ENCODE peak calls at places on chromosomes 5 and 9, in five cellular contexts. One of them, this sample, is unnamed.

GRCh38 chr9:33329117-33329563 is 38.8 kb downstream of the NFX1 start:
- DNase-seq in glutamatergic neuron: no peak
- DNase-seq in right lobe of liver: peak
- DNase-seq in breast epithelium: peak
- DNase-seq in AG10803: peak
- DNase-seq in this sample: no peak

GRCh38 chr9:88090151-88090581 is 48.1 kb downstream of the SPATA31C2 start:
- DNase-seq in glutamatergic neuron: no peak
- DNase-seq in right lobe of liver: peak
- DNase-seq in breast epithelium: no peak
- DNase-seq in AG10803: no peak
- DNase-seq in this sample: no peak

GRCh38 chr5:79924936-79925893 is 65.8 kb downstream of the MTX3 start:
- DNase-seq in glutamatergic neuron: peak
- DNase-seq in right lobe of liver: no peak
- DNase-seq in breast epithelium: no peak
- DNase-seq in AG10803: peak
- DNase-seq in this sample: no peak

GRCh38 chr9:74645007-74645639 is 148.0 kb downstream of the RORB start:
- DNase-seq in glutamatergic neuron: no peak
- DNase-seq in right lobe of liver: no peak
- DNase-seq in breast epithelium: no peak
- DNase-seq in AG10803: peak
- DNase-seq in this sample: no peak

GRCh38 chr5:138408023-138408422 is 30.8 kb upstream of the REEP2 start:
- DNase-seq in glutamatergic neuron: peak
- DNase-seq in right lobe of liver: no peak
- DNase-seq in breast epithelium: no peak
- DNase-seq in AG10803: peak
- DNase-seq in this sample: no peak

GRCh38 chr9:96450613-96451544 is 910 bp downstream of the HABP4 start:
- DNase-seq in glutamatergic neuron: peak
- DNase-seq in right lobe of liver: peak
- DNase-seq in breast epithelium: peak
- DNase-seq in AG10803: peak
- DNase-seq in this sample: no peak

GRCh38 chr9:83034026-83034425 is 28.9 kb downstream of the RASEF start:
- DNase-seq in glutamatergic neuron: no peak
- DNase-seq in right lobe of liver: no peak
- DNase-seq in breast epithelium: no peak
- DNase-seq in AG10803: no peak
- DNase-seq in this sample: no peak

GRCh38 chr5:77360381-77360780 is 131.7 kb downstream of the WDR41 start:
- DNase-seq in glutamatergic neuron: no peak
- DNase-seq in right lobe of liver: no peak
- DNase-seq in breast epithelium: no peak
- DNase-seq in AG10803: peak
- DNase-seq in this sample: no peak

GRCh38 chr9:17688834-17689233 is 110.0 kb downstream of the SH3GL2 start:
- DNase-seq in glutamatergic neuron: no peak
- DNase-seq in right lobe of liver: no peak
- DNase-seq in breast epithelium: no peak
- DNase-seq in AG10803: no peak
- DNase-seq in this sample: no peak

DNA sequence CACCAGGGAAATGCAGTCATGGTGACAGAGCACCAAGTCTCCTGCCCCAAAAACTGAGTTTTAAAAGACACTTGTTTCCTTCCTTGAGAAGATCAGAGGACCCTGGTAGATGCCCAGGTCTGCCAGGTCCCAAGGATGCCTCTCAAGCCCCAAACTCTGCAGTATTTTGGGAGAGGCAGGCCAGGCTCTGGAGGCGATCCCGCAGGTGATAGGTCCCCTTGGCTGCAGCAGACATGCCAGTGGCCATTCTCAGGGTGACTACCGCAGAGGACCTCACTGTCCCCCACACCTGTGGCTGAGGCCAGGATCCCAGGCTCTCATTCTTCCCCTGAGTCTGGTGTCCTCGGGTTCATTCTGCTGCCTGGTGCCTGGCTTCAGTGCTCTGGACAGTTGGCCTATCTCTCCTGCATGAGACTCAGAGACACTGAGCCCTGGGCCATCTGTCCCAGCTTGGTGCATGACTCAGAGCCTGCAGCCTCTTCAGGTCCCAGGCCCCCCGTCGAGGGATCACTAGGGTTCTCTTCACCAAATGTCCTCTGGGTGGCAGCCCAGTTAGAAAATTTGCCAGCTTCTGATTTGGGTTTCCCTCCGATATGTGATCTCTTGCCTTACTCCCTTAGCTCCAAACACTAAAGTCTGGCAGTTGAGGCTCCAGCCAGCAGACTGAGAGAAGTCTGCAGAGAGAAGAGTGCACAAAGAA is 59.7 kb upstream of the GARNL3 start:
- DNase-seq in glutamatergic neuron: peak
- DNase-seq in right lobe of liver: no peak
- DNase-seq in breast epithelium: no peak
- DNase-seq in AG10803: peak
- DNase-seq in this sample: peak
- TF ChIP-seq CTCF in glutamatergic neuron: no peak
- TF ChIP-seq CTCF in right lobe of liver: peak
- TF ChIP-seq CTCF in breast epithelium: no peak
- TF ChIP-seq CTCF in AG10803: peak
- TF ChIP-seq CTCF in this sample: peak

GRCh38 chr5:121144764-121145163 is 680.7 kb downstream of the PRR16 start:
- DNase-seq in glutamatergic neuron: no peak
- DNase-seq in right lobe of liver: no peak
- DNase-seq in breast epithelium: no peak
- DNase-seq in AG10803: peak
- DNase-seq in this sample: no peak
- TF ChIP-seq CTCF in glutamatergic neuron: no peak
- TF ChIP-seq CTCF in right lobe of liver: no peak
- TF ChIP-seq CTCF in breast epithelium: no peak
- TF ChIP-seq CTCF in AG10803: no peak
- TF ChIP-seq CTCF in this sample: no peak

DNA sequence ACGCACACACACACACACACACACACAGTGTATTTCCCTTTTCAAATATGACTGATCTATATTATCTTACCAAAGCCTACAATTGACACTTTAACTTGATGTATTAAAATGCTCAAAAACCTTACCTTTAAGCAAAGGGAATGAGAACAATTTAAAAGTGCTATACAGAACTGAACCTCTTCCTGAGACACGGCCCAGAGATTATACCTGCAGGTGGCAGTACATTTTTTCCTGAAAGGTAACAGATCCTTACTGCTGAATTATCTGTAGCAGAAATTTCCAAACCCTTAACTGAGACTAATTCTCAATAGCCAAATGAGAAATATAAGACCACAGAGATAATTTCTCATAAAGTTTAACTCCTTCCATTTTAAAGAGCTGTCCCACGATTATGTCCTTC is 91.1 kb downstream of the MYO10 start:
- DNase-seq in glutamatergic neuron: no peak
- DNase-seq in right lobe of liver: no peak
- DNase-seq in breast epithelium: no peak
- DNase-seq in AG10803: no peak
- DNase-seq in this sample: no peak
- TF ChIP-seq CTCF in glutamatergic neuron: no peak
- TF ChIP-seq CTCF in right lobe of liver: peak
- TF ChIP-seq CTCF in breast epithelium: no peak
- TF ChIP-seq CTCF in AG10803: no peak
- TF ChIP-seq CTCF in this sample: peak

GRCh38 chr5:163534476-163535172 is 29.2 kb downstream of the MAT2B start:
- DNase-seq in glutamatergic neuron: no peak
- DNase-seq in right lobe of liver: no peak
- DNase-seq in breast epithelium: no peak
- DNase-seq in AG10803: no peak
- DNase-seq in this sample: no peak
- TF ChIP-seq CTCF in glutamatergic neuron: no peak
- TF ChIP-seq CTCF in right lobe of liver: no peak
- TF ChIP-seq CTCF in breast epithelium: no peak
- TF ChIP-seq CTCF in AG10803: no peak
- TF ChIP-seq CTCF in this sample: no peak

GRCh38 chr5:177508217-177508611 is 1.4 kb downstream of the DOK3 start:
- DNase-seq in glutamatergic neuron: no peak
- DNase-seq in right lobe of liver: no peak
- DNase-seq in breast epithelium: no peak
- DNase-seq in AG10803: no peak
- DNase-seq in this sample: no peak
- TF ChIP-seq CTCF in glutamatergic neuron: no peak
- TF ChIP-seq CTCF in right lobe of liver: no peak
- TF ChIP-seq CTCF in breast epithelium: no peak
- TF ChIP-seq CTCF in AG10803: no peak
- TF ChIP-seq CTCF in this sample: no peak

DNA sequence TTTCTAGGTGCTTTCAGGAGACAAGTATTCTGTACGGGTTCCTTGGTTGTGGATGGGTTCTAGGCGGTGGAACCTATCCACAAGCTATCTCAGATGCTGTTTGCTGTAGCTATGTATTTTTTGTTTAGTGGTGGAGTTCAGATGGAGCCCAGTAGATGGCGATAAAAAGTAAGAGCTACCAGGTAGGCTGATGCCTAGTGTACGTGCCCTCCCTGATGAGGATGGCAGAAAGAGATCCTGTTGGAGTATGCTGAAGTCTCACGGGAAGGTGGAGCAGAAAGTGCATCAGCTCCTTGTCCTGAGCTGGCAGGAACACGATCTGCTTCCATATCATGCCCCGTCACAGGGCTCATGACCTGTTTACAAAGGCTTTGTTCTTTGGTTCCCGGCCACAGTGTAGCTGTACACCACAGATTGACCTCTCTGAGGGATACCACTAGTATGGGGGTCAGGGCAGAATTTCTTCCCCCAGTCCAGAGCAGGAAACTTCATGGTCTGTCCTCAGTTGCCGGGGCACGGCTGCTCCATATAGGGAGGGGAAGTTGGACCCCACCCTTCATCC is 12.6 kb upstream of the UGT3A2 start:
- DNase-seq in glutamatergic neuron: no peak
- DNase-seq in right lobe of liver: no peak
- DNase-seq in breast epithelium: no peak
- DNase-seq in AG10803: peak
- DNase-seq in this sample: no peak
- TF ChIP-seq CTCF in glutamatergic neuron: peak
- TF ChIP-seq CTCF in right lobe of liver: peak
- TF ChIP-seq CTCF in breast epithelium: no peak
- TF ChIP-seq CTCF in AG10803: peak
- TF ChIP-seq CTCF in this sample: peak

GRCh38 chr9:97997330-97998276 is 14.5 kb downstream of the ANP32B start:
- DNase-seq in glutamatergic neuron: no peak
- DNase-seq in right lobe of liver: no peak
- DNase-seq in breast epithelium: no peak
- DNase-seq in AG10803: peak
- DNase-seq in this sample: no peak
- TF ChIP-seq CTCF in glutamatergic neuron: peak
- TF ChIP-seq CTCF in right lobe of liver: no peak
- TF ChIP-seq CTCF in breast epithelium: no peak
- TF ChIP-seq CTCF in AG10803: no peak
- TF ChIP-seq CTCF in this sample: no peak

DNA sequence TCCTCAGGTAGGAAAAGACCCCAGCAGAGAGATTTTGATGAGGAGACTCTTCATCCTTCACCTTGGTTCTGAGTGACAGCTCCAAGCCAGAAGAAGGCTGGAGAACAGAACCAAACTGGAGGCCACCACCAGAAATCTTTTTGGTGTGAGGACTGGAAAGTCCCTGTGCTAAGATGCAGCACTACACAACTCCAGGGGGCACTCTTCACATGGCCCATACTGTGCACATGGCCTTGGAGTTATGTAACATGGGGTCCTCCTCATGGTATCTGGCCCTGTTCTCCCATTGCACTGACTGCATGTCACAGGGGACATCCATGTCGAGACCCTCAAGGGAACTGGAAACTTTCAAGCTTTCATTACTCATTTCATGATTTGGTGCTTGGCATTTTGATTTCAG is 17.3 kb upstream of the STX17 start:
- DNase-seq in glutamatergic neuron: no peak
- DNase-seq in right lobe of liver: no peak
- DNase-seq in breast epithelium: no peak
- DNase-seq in AG10803: no peak
- DNase-seq in this sample: no peak
- TF ChIP-seq CTCF in glutamatergic neuron: no peak
- TF ChIP-seq CTCF in right lobe of liver: no peak
- TF ChIP-seq CTCF in breast epithelium: no peak
- TF ChIP-seq CTCF in AG10803: no peak
- TF ChIP-seq CTCF in this sample: no peak

GRCh38 chr9:131635285-131635684 is 90.0 kb downstream of the PRRT1B start:
- DNase-seq in glutamatergic neuron: no peak
- DNase-seq in right lobe of liver: peak
- DNase-seq in breast epithelium: peak
- DNase-seq in AG10803: peak
- DNase-seq in this sample: no peak
- TF ChIP-seq CTCF in glutamatergic neuron: no peak
- TF ChIP-seq CTCF in right lobe of liver: no peak
- TF ChIP-seq CTCF in breast epithelium: no peak
- TF ChIP-seq CTCF in AG10803: peak
- TF ChIP-seq CTCF in this sample: peak

This sample was measured in chondrocyte.